ENCODE peak calls at places on chromosomes 5 and 9, in six cellular contexts. G is GM20000, P is spleen, Y is epithelial cell of esophagus, Q is right lobe of liver, X is heart left ventricle. A is an unnamed sample.

GRCh38 chr9:27196383-27196782 is 87.4 kb downstream of the TEK start:
- DNase-seq in Q (no peak), X (no peak), G (no peak), P (no peak), Y (peak), A (no peak)

GRCh38 chr5:122515709-122516431 is 203.8 kb downstream of the SNCAIP start:
- DNase-seq in X (no peak), G (peak), Y (peak), Q (peak), P (no peak), A (peak)

GRCh38 chr5:170218730-170219129 is 14.1 kb upstream of the C5orf58 start:
- DNase-seq in X (no peak), Y (no peak), Q (no peak), G (no peak), P (no peak), A (no peak)

GRCh38 chr9:18821794-18822193 is 211.2 kb downstream of the SAXO1 start:
- DNase-seq in P (no peak), G (no peak), Q (no peak), X (no peak), Y (peak), A (no peak)

GRCh38 chr5:133370281-133370890 is 242.0 kb downstream of the FSTL4 start:
- DNase-seq in Y (peak), X (no peak), P (no peak), G (no peak), Q (no peak), A (no peak)

GRCh38 chr9:93083592-93084470 is 12.2 kb upstream of the CARD19 start:
- DNase-seq in P (peak), G (no peak), X (peak), Q (peak), Y (no peak), A (no peak)

GRCh38 chr5:15367501-15367900 is 132.5 kb upstream of the FBXL7 start:
- DNase-seq in Y (no peak), G (no peak), X (no peak), P (no peak), Q (no peak), A (no peak)

GRCh38 chr9:35771524-35771923 is 17.4 kb upstream of the MSMP start:
- DNase-seq in G (no peak), X (no peak), Q (no peak), P (no peak), Y (peak), A (no peak)

GRCh38 chr9:5611321-5612186 is 17.4 kb upstream of the RIC1 start:
- DNase-seq in X (no peak), G (no peak), P (no peak), Q (no peak), Y (no peak), A (no peak)

GRCh38 chr9:120642129-120642528 is 62.2 kb upstream of the CDK5RAP2 start:
- DNase-seq in G (no peak), P (no peak), Q (no peak), X (no peak), Y (no peak), A (no peak)

GRCh38 chr5:172833691-172834569 is at the start of gene ERGIC1:
- DNase-seq in G (peak), Y (peak), X (peak), P (peak), Q (peak), A (peak)

GRCh38 chr5:35098214-35098613 is 50.5 kb upstream of the AGXT2 start:
- DNase-seq in G (no peak), Y (no peak), P (no peak), Q (no peak), X (no peak), A (no peak)

GRCh38 chr9:131140550-131140949 is 15.2 kb downstream of the NUP214 start:
- DNase-seq in Y (no peak), P (no peak), G (no peak), Q (no peak), X (no peak), A (no peak)

GRCh38 chr5:122264610-122265009 is 47.4 kb upstream of the SNCAIP start:
- DNase-seq in Y (no peak), G (no peak), Q (no peak), X (no peak), P (no peak), A (no peak)

GRCh38 chr5:127313847-127314473 is 23.4 kb downstream of the MEGF10 start:
- DNase-seq in Q (peak), G (peak), Y (peak), X (peak), P (peak), A (peak)

GRCh38 chr5:35213608-35214007 is 16.7 kb downstream of the PRLR start:
- DNase-seq in Y (peak), X (no peak), G (no peak), Q (no peak), P (no peak), A (no peak)

GRCh38 chr9:72925891-72926290 is 27.0 kb downstream of the ALDH1A1 start:
- DNase-seq in P (no peak), G (no peak), X (no peak), Y (no peak), Q (no peak), A (no peak)

GRCh38 chr9:125829743-125830142 is 82.6 kb downstream of the PBX3 start:
- DNase-seq in Y (no peak), G (peak), Q (peak), X (no peak), P (peak), A (no peak)

GRCh38 chr9:127567898-127568617 is 44.0 kb upstream of the STXBP1 start:
- DNase-seq in Y (no peak), P (peak), G (no peak), Q (no peak), X (peak), A (peak)

GRCh38 chr9:87890866-87891265 is 8.2 kb downstream of the SPATA31E1 start:
- DNase-seq in Q (no peak), P (no peak), X (no peak), G (no peak), Y (no peak), A (peak)

GRCh38 chr9:134170525-134171315 is 6.4 kb upstream of the RNU6ATAC start:
- DNase-seq in P (no peak), Y (no peak), G (no peak), Q (peak), X (no peak), A (no peak)

GRCh38 chr9:134167530-134167931 is 3.2 kb upstream of the RNU6ATAC start:
- DNase-seq in Q (no peak), Y (no peak), P (peak), X (no peak), G (no peak), A (no peak)

GRCh38 chr9:134169166-134169565 is 4.8 kb upstream of the RNU6ATAC start:
- DNase-seq in G (no peak), Q (no peak), P (no peak), X (no peak), Y (no peak), A (no peak)

GRCh38 chr9:134169724-134170401 is 5.5 kb upstream of the RNU6ATAC start:
- DNase-seq in X (peak), G (no peak), Q (peak), P (peak), Y (no peak), A (no peak)

GRCh38 chr9:134168731-134169130 is 4.4 kb upstream of the RNU6ATAC start:
- DNase-seq in X (no peak), Y (no peak), Q (no peak), P (no peak), G (no peak), A (peak)
- TF ChIP-seq CTCF in X (no peak), Y (no peak), Q (no peak), P (no peak), G (no peak), A (peak)

GRCh38 chr9:117545846-117546245 is 131.0 kb upstream of the ASTN2 start:
- DNase-seq in X (no peak), Y (peak), P (no peak), Q (no peak), G (no peak), A (no peak)
- TF ChIP-seq CTCF in X (no peak), Y (no peak), P (no peak), Q (peak), G (no peak), A (peak)

GRCh38 chr5:152274206-152274605 is 130.9 kb downstream of the NMUR2 start:
- DNase-seq in Q (no peak), Y (peak), P (no peak), X (no peak), G (no peak), A (no peak)
- TF ChIP-seq CTCF in Q (no peak), Y (no peak), P (no peak), X (no peak), G (no peak), A (no peak)

GRCh38 chr9:98193336-98193944 is 1.0 kb upstream of the CORO2A start:
- DNase-seq in Y (no peak), X (no peak), P (no peak), G (no peak), Q (no peak), A (no peak)
- TF ChIP-seq CTCF in Y (no peak), X (no peak), P (no peak), G (no peak), Q (no peak), A (no peak)

GRCh38 chr9:107294756-107295155 is 11.7 kb downstream of the RAD23B start:
- DNase-seq in Q (no peak), P (no peak), X (no peak), G (no peak), Y (no peak), A (no peak)
- TF ChIP-seq CTCF in Q (no peak), P (no peak), X (no peak), G (no peak), Y (no peak), A (no peak)

GRCh38 chr5:17951392-17952169 is 317.3 kb downstream of the TAF11L14 start:
- DNase-seq in P (no peak), Q (no peak), G (no peak), X (no peak), Y (peak), A (peak)
- TF ChIP-seq CTCF in P (no peak), Q (no peak), G (no peak), X (no peak), Y (peak), A (peak)

A was measured in H9.